ENCODE peak calls at places on chromosomes 12 and 14, in eight cellular contexts. D, M, B, Y, C, F, I and O are unnamed samples.

GRCh38 chr12:65510584-65511050 is 232.1 kb downstream of the MSRB3 start:
- DNase-seq in Y (no peak), M (no peak), I (peak), D (peak), C (no peak), F (peak), B (no peak), O (no peak)

GRCh38 chr12:120598674-120599463 is 17.7 kb upstream of the POP5 start:
- DNase-seq in B (no peak), M (no peak), I (peak), C (peak), Y (no peak), F (no peak), D (no peak), O (no peak)

GRCh38 chr12:24378548-24379011 is 429.1 kb upstream of the SOX5 start:
- DNase-seq in F (no peak), M (no peak), Y (no peak), D (no peak), B (no peak), C (peak), I (peak), O (no peak)

GRCh38 chr12:124422142-124422569 is 127.3 kb downstream of the RFLNA start:
- DNase-seq in M (peak), D (peak), I (peak), F (no peak), C (no peak), B (no peak), Y (no peak), O (no peak)

GRCh38 chr12:12487490-12487889 is 75.2 kb downstream of the DUSP16 start:
- DNase-seq in Y (no peak), C (no peak), D (no peak), M (no peak), B (no peak), F (no peak), I (no peak), O (no peak)

GRCh38 chr12:57464569-57464968 is 5.0 kb downstream of the GLI1 start:
- DNase-seq in M (no peak), Y (no peak), C (no peak), I (no peak), D (no peak), B (no peak), F (no peak), O (no peak)

GRCh38 chr14:90555126-90556049 is 158.6 kb downstream of the CALM1 start:
- DNase-seq in M (no peak), I (no peak), C (no peak), B (no peak), D (no peak), Y (no peak), F (no peak), O (no peak)

GRCh38 chr12:38776657-38777056 is 128.7 kb downstream of the CPNE8 start:
- DNase-seq in F (no peak), M (no peak), D (no peak), C (no peak), Y (no peak), B (no peak), I (no peak), O (no peak)

GRCh38 chr12:15688202-15688736 is 100.9 kb downstream of the EPS8 start:
- DNase-seq in Y (no peak), M (peak), C (no peak), B (no peak), F (peak), I (peak), D (peak), O (no peak)

GRCh38 chr14:104561661-104562495 is 17.7 kb upstream of the C14orf180 start:
- DNase-seq in Y (no peak), B (no peak), C (no peak), M (no peak), I (no peak), F (no peak), D (no peak), O (no peak)

GRCh38 chr12:7769999-7770398 is 5.0 kb downstream of the NANOGNB start:
- DNase-seq in F (no peak), B (no peak), M (no peak), I (no peak), C (no peak), Y (no peak), D (no peak), O (no peak)

GRCh38 chr12:14995583-14996425 is 23.0 kb downstream of the PDE6H start:
- DNase-seq in F (no peak), Y (no peak), D (no peak), M (no peak), C (peak), I (no peak), B (no peak), O (peak)

GRCh38 chr14:91889477-91890211 is 22.3 kb upstream of the TC2N start:
- DNase-seq in C (no peak), I (no peak), D (no peak), F (no peak), B (no peak), M (no peak), Y (no peak), O (no peak)

GRCh38 chr12:57234233-57234570 is 4.7 kb downstream of the SHMT2 start:
- DNase-seq in M (no peak), C (no peak), I (no peak), Y (no peak), D (no peak), F (no peak), B (no peak), O (no peak)

GRCh38 chr12:25550186-25550585 is 2.9 kb downstream of the LMNTD1 start:
- DNase-seq in B (no peak), D (no peak), Y (no peak), I (no peak), C (peak), F (no peak), M (no peak), O (no peak)

DNA sequence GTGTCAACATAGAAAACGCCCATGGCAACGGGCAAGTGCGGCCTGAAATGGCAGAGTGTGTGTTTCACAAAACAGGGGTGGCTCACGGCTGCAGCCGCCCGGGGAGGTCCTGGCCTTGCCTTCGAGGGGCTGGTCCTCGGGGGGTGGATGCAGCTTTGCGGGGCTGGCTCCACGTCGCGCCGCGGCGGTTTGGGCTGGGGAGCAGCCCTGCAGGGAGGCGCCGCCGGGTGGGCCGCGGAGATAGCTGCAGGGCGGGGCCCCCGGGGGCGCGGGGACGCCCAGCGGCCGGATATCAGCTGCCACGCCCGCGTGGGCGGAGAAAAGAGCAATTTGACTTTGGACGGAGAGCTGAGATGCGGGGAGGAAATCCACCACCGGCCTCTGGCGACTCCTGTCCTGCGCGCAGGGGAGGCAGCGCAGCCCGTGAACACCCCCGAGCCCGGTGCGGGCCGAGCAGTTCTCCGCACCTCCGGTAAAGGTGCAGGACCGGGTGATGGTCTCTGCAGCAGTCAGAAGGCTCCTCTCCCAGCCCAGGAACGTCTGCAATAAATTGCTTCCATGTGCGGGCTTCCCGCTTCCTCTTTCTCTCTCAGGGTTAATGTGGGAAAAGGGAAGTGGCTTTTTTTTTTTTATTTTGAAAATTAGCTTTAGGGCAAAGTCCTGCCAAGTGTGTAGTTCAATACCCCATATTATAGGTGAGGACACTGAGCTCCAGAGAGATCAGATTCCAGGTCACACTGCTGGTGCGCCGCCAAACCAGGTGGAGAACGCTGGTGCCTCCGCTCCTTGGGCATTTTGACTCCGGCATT is 110.5 kb downstream of the ARF6 start:
- DNase-seq in C (peak), M (peak), B (peak), Y (peak), F (peak), D (peak), I (peak), O (no peak)
- TF ChIP-seq CTCF in C (no peak), M (peak), B (peak), Y (peak), F (no peak), D (no peak), I (no peak), O (peak)

GRCh38 chr14:73886449-73887115 is at the start of gene ZNF410:
- DNase-seq in D (peak), B (peak), I (peak), C (peak), F (peak), M (peak), Y (peak), O (peak)
- TF ChIP-seq CTCF in D (no peak), B (no peak), I (no peak), C (no peak), F (no peak), M (no peak), Y (no peak), O (no peak)

DNA sequence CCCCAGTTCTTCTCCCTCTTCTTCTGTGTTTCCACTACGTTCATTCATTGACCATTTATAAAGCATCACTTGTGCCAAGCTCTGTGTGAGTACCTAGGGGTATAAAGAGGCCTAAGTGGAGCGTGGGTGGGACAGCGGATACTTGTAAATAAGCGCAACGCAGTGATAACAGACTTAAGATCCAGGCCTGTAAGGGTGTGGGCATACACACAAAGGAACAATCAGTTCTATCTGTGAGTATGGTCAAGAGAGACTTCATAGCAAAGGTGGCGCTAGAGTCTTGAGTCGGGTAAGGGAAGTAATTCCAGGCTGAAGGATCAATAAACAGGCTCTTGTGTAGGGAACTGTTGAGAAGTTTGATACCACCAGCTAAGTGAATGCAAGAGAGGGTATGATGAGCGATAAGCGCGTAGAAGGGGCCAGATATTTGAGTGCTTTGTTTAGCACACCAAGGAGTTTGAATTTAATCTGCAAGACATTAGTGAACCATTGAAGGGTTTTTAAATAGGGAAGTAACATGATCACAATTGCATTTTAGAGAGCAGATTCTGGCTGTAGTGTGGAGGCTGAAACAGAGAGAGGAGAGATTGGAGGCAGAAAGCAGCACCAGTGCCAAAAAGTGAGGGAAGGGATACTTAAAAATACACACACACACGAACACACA is 1.0 kb upstream of the GXYLT1 start:
- DNase-seq in D (no peak), F (no peak), M (no peak), B (no peak), Y (no peak), C (peak), I (peak), O (no peak)
- TF ChIP-seq CTCF in D (no peak), F (no peak), M (no peak), B (no peak), Y (no peak), C (no peak), I (peak), O (no peak)

GRCh38 chr14:77681196-77682157 is 26.3 kb downstream of the ALKBH1 start:
- DNase-seq in F (no peak), B (no peak), I (no peak), M (no peak), Y (no peak), C (peak), D (no peak), O (no peak)

DNA sequence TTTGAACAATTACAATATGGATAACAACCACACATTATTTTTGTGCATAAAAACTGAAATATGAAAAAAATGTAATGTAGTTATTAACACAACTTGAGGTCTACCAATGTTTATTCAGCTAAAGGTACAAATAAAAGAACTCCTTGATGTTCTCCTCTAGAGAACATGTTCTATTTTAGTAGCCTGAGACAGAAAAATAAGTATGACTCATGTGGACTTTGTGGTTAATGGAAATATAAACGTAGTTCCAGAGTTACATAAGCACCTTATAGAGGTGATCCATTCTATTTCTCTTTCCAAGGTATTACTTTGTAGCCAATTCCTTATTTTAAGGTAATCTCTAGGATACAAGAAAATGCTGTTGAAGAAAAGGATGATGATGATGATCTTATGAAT is 25.7 kb downstream of the ALKBH1 start:
- DNase-seq in I (no peak), M (no peak), B (no peak), D (no peak), C (peak), F (no peak), Y (no peak), O (no peak)
- TF ChIP-seq CTCF in I (no peak), M (no peak), B (no peak), D (no peak), C (no peak), F (no peak), Y (no peak), O (no peak)

GRCh38 chr14:52678591-52678990 is 16.8 kb downstream of the ERO1A start:
- DNase-seq in F (no peak), Y (no peak), I (no peak), B (no peak), C (no peak), D (no peak), M (no peak), O (no peak)
- TF ChIP-seq CTCF in F (peak), Y (peak), I (peak), B (peak), C (peak), D (no peak), M (no peak), O (peak)

GRCh38 chr12:20250761-20251160 is 117.6 kb upstream of the PDE3A start:
- DNase-seq in C (no peak), Y (no peak), M (no peak), B (no peak), I (no peak), D (no peak), F (no peak), O (no peak)

GRCh38 chr12:20248646-20249045 is 119.7 kb upstream of the PDE3A start:
- DNase-seq in I (peak), B (no peak), Y (no peak), F (no peak), M (no peak), C (no peak), D (no peak), O (no peak)
- TF ChIP-seq CTCF in I (peak), B (no peak), Y (no peak), F (no peak), M (no peak), C (no peak), D (no peak), O (no peak)